ENCODE peak calls at places on chromosomes 5 and 9, in four cellular contexts. One of them, this sample, is unnamed.

GRCh38 chr5:128551476-128551875 is 13.4 kb upstream of the FBN2 start:
- DNase-seq in H1: no peak
- DNase-seq in IMR-90: peak; percentile 24
- DNase-seq in K562: no peak
- DNase-seq in this sample: no peak

GRCh38 chr9:88936132-88936531 is 55.1 kb upstream of the S1PR3 start:
- DNase-seq in K562: no peak
- DNase-seq in IMR-90: no peak
- DNase-seq in H1: no peak
- DNase-seq in this sample: no peak

GRCh38 chr5:93831449-93831848 is 90.0 kb upstream of the POU5F2 start:
- DNase-seq in K562: no peak
- DNase-seq in H1: no peak
- DNase-seq in IMR-90: peak; percentile 94
- DNase-seq in this sample: no peak

GRCh38 chr9:79694676-79695400 is 123.1 kb downstream of the TLE4 start:
- DNase-seq in IMR-90: peak; percentile 92
- DNase-seq in H1: peak; percentile 39
- DNase-seq in K562: no peak
- DNase-seq in this sample: no peak

GRCh38 chr5:135678640-135679268 is 100.0 kb upstream of the CXCL14 start:
- DNase-seq in H1: no peak
- DNase-seq in IMR-90: no peak
- DNase-seq in K562: no peak
- DNase-seq in this sample: no peak

GRCh38 chr5:67992919-67993318 is 222.6 kb upstream of the PIK3R1 start:
- DNase-seq in IMR-90: peak; percentile 33
- DNase-seq in H1: no peak
- DNase-seq in K562: no peak
- DNase-seq in this sample: no peak

GRCh38 chr5:165617491-165617890 is 2112.1 kb downstream of the MAT2B start:
- DNase-seq in K562: no peak
- DNase-seq in H1: no peak
- DNase-seq in IMR-90: peak; percentile 46
- DNase-seq in this sample: no peak

GRCh38 chr9:34710023-34710422 is at the start of gene CCL21:
- DNase-seq in H1: no peak
- DNase-seq in K562: no peak
- DNase-seq in IMR-90: no peak
- DNase-seq in this sample: no peak

GRCh38 chr9:123865226-123865625 is 64.7 kb downstream of the DENND1A start:
- DNase-seq in IMR-90: no peak
- DNase-seq in K562: no peak
- DNase-seq in H1: no peak
- DNase-seq in this sample: no peak

GRCh38 chr9:128103589-128103962 is 24.0 kb downstream of the PTGES2 start:
- DNase-seq in IMR-90: no peak
- DNase-seq in K562: no peak
- DNase-seq in H1: no peak
- DNase-seq in this sample: no peak

GRCh38 chr9:124257070-124257864 is 482 bp upstream of the NEK6 start:
- DNase-seq in IMR-90: no peak
- DNase-seq in H1: no peak
- DNase-seq in K562: no peak
- DNase-seq in this sample: no peak

GRCh38 chr9:119859128-119859527 is 489.9 kb upstream of the BRINP1 start:
- DNase-seq in IMR-90: no peak
- DNase-seq in K562: no peak
- DNase-seq in H1: no peak
- DNase-seq in this sample: no peak

GRCh38 chr9:93774331-93775102 is 180.6 kb downstream of the BARX1 start:
- DNase-seq in H1: no peak
- DNase-seq in K562: no peak
- DNase-seq in IMR-90: no peak
- DNase-seq in this sample: no peak

GRCh38 chr5:137888875-137889759 is at the start of gene PKD2L2:
- DNase-seq in H1: peak; percentile 1
- DNase-seq in IMR-90: peak; percentile 64
- DNase-seq in K562: peak; percentile 81
- DNase-seq in this sample: no peak

GRCh38 chr9:133506653-133507038 is 18.1 kb downstream of the MYMK start:
- DNase-seq in IMR-90: peak; percentile 89
- DNase-seq in H1: no peak
- DNase-seq in K562: no peak
- DNase-seq in this sample: no peak

GRCh38 chr9:105330201-105330600 is 85.8 kb downstream of the SLC44A1 start:
- DNase-seq in IMR-90: peak; percentile 40
- DNase-seq in K562: no peak
- DNase-seq in H1: no peak
- DNase-seq in this sample: no peak

GRCh38 chr5:175479125-175479881 is 943 bp downstream of the SFXN1 start:
- DNase-seq in IMR-90: no peak
- DNase-seq in K562: no peak
- DNase-seq in H1: no peak
- DNase-seq in this sample: no peak

DNA sequence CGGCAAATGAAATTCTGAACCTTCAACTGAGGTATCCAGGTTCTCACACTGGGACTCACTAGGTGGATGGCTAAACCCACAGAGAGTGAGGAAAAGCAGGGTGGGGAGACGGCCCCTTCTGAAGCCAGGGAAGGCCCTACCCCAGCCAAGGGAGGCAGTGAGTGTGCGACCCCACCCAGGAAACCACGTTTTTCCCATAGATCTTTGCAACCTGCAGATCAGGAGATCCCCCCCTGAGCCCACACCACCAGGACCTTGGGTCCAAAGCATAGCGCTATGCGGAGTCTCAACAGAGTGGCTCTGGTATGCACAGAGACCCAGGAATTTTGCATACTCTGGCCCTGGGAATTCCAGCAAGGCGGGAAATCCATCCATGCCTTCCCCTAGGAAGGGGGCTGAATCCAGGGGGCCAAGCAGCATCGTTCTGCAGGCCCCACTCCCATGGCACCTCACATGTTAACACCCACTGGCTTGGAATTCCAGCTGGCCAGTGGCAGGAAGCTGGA is 19.9 kb downstream of the DTWD2 start:
- DNase-seq in IMR-90: no peak
- DNase-seq in K562: no peak
- DNase-seq in H1: no peak
- DNase-seq in this sample: no peak
- H3K4me1 ChIP-seq in IMR-90: no peaks in the 10 kb centered on the region
- H3K4me1 ChIP-seq in K562: no peaks in the 10 kb centered on the region
- H3K4me1 ChIP-seq in H1: no peaks in the 10 kb centered on the region
- H3K4me1 ChIP-seq in this sample: no peaks in the 10 kb centered on the region

GRCh38 chr5:220008-220407 is 1.9 kb downstream of the SDHA start:
- DNase-seq in K562: no peak
- DNase-seq in IMR-90: no peak
- DNase-seq in H1: no peak
- DNase-seq in this sample: no peak

GRCh38 chr5:217860-218456 is at the start of the genes CCDC127 and SDHA:
- DNase-seq in H1: peak; percentile 90
- DNase-seq in K562: peak; percentile 100
- DNase-seq in IMR-90: peak; percentile 86
- DNase-seq in this sample: peak; percentile 75

GRCh38 chr5:219492-219891 is 1.4 kb downstream of the SDHA start:
- DNase-seq in H1: no peak
- DNase-seq in K562: no peak
- DNase-seq in IMR-90: peak; percentile 50
- DNase-seq in this sample: no peak

GRCh38 chr5:213803-214395 is 4.1 kb downstream of the CCDC127 start:
- DNase-seq in H1: no peak
- DNase-seq in IMR-90: no peak
- DNase-seq in K562: no peak
- DNase-seq in this sample: no peak

DNA sequence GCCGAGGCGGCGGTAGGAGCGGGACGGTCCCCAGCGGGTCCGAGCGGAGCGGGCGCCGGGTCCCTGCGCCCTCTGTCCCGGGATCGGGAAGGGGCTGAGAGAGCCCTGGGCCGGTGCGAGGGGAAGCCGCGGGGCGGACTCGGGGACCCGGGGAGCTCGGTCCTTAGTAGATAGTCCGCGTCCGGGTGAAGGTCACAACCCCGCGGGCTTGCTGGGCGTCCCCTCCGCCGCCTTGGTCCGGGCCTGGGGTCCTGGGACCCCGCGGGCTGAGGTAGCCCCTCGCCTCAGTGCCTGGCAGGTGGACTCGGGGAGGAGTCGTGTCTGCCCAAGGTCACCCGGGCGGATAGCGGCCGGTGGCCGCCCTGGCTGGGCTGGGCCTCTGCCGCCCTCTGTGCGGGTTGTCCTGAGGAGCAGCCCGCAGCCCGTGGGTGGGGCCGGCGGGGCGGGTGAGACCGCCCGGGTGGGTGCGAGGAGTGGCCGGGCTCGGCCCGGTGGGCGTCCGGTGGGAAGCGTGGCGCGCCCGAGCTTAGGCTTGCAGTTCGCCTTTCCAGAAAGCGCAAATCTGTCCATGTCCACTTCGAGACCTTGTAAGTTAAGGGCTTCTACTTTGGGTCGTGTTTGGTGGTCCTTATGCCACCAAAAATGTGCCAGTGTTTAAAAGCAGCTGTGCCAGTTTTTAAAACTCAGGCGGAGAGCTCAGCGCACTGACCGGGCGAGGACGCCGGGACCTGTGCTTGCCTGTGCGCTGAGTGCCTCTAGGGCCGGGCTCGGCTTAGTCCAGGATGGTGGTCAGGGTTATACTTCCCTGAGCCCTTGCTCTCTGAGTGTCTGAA is 553 bp downstream of the SDHA start:
- DNase-seq in K562: peak; percentile 66
- DNase-seq in IMR-90: peak; percentile 19
- DNase-seq in H1: no peak
- DNase-seq in this sample: no peak
- TF ChIP-seq CEBPB in K562: no peak
- TF ChIP-seq CEBPB in IMR-90: no peak
- TF ChIP-seq CEBPB in H1: no peak
- TF ChIP-seq CEBPB in this sample: no peak

GRCh38 chr9:136326777-136327312 is 494 bp upstream of the GPSM1 start:
- DNase-seq in IMR-90: no peak
- DNase-seq in H1: no peak
- DNase-seq in K562: no peak
- DNase-seq in this sample: no peak

GRCh38 chr9:136327313-136327971 is at the start of gene GPSM1:
- DNase-seq in H1: no peak
- DNase-seq in IMR-90: peak; percentile 58
- DNase-seq in K562: peak; percentile 95
- DNase-seq in this sample: no peak

GRCh38 chr9:136324501-136325300 is 2.6 kb upstream of the GPSM1 start:
- DNase-seq in IMR-90: no peak
- DNase-seq in H1: no peak
- DNase-seq in K562: peak; percentile 40
- DNase-seq in this sample: no peak

GRCh38 chr9:136325354-136325753 is 2.0 kb upstream of the GPSM1 start:
- DNase-seq in H1: no peak
- DNase-seq in IMR-90: no peak
- DNase-seq in K562: no peak
- DNase-seq in this sample: no peak

GRCh38 chr9:136326061-136326776 is 1.1 kb upstream of the GPSM1 start:
- DNase-seq in IMR-90: peak; percentile 92
- DNase-seq in K562: no peak
- DNase-seq in H1: no peak
- DNase-seq in this sample: no peak
- H3K9ac ChIP-seq in IMR-90: peak overlapping the region; percentile 65
- H3K9ac ChIP-seq in K562: peak overlapping the region; percentile 88
- H3K9ac ChIP-seq in H1: no peak overlapping the region
- H3K9ac ChIP-seq in this sample: no peak overlapping the region

DNA sequence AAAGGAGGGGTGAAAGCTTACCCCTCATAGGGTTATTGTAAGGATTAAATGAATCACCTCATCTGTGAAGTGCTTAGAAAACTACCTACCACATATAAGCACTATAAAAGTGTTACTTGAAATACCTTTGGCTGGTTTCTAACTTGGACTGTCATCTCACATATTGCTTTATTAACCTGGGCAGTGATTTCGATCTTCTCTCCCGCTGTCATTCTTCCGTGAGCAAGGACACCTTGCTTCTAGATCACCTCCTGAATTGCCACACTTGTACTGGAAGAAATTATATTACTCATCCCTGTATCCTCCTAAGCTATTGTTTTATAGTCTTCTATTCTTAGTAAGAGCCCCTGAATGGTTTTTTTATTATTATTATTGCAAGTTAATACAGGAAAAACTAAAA is 34.0 kb upstream of the GRAMD2B start:
- DNase-seq in K562: no peak
- DNase-seq in H1: no peak
- DNase-seq in IMR-90: no peak
- DNase-seq in this sample: no peak
- H3K4me1 ChIP-seq in K562: no peaks in the 10 kb centered on the region
- H3K4me1 ChIP-seq in H1: no peaks in the 10 kb centered on the region
- H3K4me1 ChIP-seq in IMR-90: peaks cover 11% of the 10 kb centered on the region
- H3K4me1 ChIP-seq in this sample: peaks cover 15% of the 10 kb centered on the region

GRCh38 chr5:140607031-140607430 is 25.9 kb downstream of the CD14 start:
- DNase-seq in IMR-90: no peak
- DNase-seq in K562: no peak
- DNase-seq in H1: no peak
- DNase-seq in this sample: no peak
- TF ChIP-seq CEBPB in IMR-90: peak; percentile 72
- TF ChIP-seq CEBPB in K562: peak; percentile 81
- TF ChIP-seq CEBPB in H1: no peak
- TF ChIP-seq CEBPB in this sample: peak; percentile 41